ENCODE peak calls at places on chromosome 16, in four cellular contexts. H, K, F and B are unnamed samples.

GRCh38 chr16:11105038-11105903 is 150.7 kb downstream of the SOCS1 start:
- DNase-seq in H (no peak), K (peak; percentile 87), F (no peak), B (no peak)

GRCh38 chr16:11004351-11004750 is 60.0 kb downstream of the CLEC16A start:
- DNase-seq in F (no peak), K (no peak), H (no peak), B (no peak)

GRCh38 chr16:14409563-14409962 is 220.5 kb downstream of the PARN start:
- DNase-seq in K (peak; percentile 86), F (no peak), H (peak; percentile 22), B (no peak)

GRCh38 chr16:84055801-84056634 is 13.4 kb upstream of the SLC38A8 start:
- DNase-seq in K (no peak), H (no peak), F (no peak), B (no peak)

GRCh38 chr16:2085669-2086068 is 37.9 kb downstream of the TSC2 start:
- DNase-seq in K (no peak), F (no peak), H (no peak), B (no peak)

GRCh38 chr16:3578610-3579551 is 1.7 kb upstream of the NLRC3 start:
- DNase-seq in H (no peak), F (peak; percentile 40), K (no peak), B (no peak)

GRCh38 chr16:76676356-76676755 is 399.2 kb downstream of the CNTNAP4 start:
- DNase-seq in F (no peak), H (peak; percentile 84), K (no peak), B (no peak)

GRCh38 chr16:15434425-15435215 is at the start of gene BMERB1:
- DNase-seq in F (peak; percentile 20), K (no peak), H (peak; percentile 61), B (peak; percentile 71)

GRCh38 chr16:48576927-48577326 is 33.1 kb downstream of the N4BP1 start:
- DNase-seq in H (peak; percentile 21), K (no peak), F (no peak), B (no peak)

GRCh38 chr16:86240716-86241363 is 269.5 kb upstream of the FOXF1 start:
- DNase-seq in K (no peak), H (no peak), F (no peak), B (no peak)

GRCh38 chr16:1991135-1991551 is 1.4 kb downstream of the SYNGR3 start:
- DNase-seq in H (no peak), K (no peak), F (no peak), B (no peak)

GRCh38 chr16:14302399-14303181 is 231.5 kb downstream of the MRTFB start:
- DNase-seq in H (peak; percentile 42), K (no peak), F (no peak), B (peak; percentile 45)

GRCh38 chr16:87371261-87371866 is 12.2 kb downstream of the FBXO31 start:
- DNase-seq in F (no peak), K (no peak), H (no peak), B (no peak)

GRCh38 chr16:72856797-72857196 is 191.1 kb downstream of the ZFHX3 start:
- DNase-seq in H (peak; percentile 56), F (no peak), K (no peak), B (no peak)

GRCh38 chr16:14501331-14502255 is 128.5 kb downstream of the PARN start:
- DNase-seq in F (no peak), K (peak; percentile 87), H (peak; percentile 67), B (no peak)

GRCh38 chr16:47604306-47604705 is 143.2 kb downstream of the PHKB start:
- DNase-seq in K (no peak), H (no peak), F (no peak), B (no peak)

GRCh38 chr16:87698241-87698640 is 67.5 kb downstream of the KLHDC4 start:
- DNase-seq in K (no peak), F (no peak), H (no peak), B (no peak)

GRCh38 chr16:81293909-81294802 is 20.6 kb upstream of the GAN start:
- DNase-seq in F (no peak), H (no peak), K (no peak), B (no peak)

GRCh38 chr16:2529961-2530628 is 1.1 kb downstream of the CEMP1 start:
- DNase-seq in K (no peak), F (no peak), H (no peak), B (no peak)

GRCh38 chr16:49112754-49113153 is 168.9 kb downstream of the CBLN1 start:
- DNase-seq in F (no peak), H (no peak), K (no peak), B (no peak)

GRCh38 chr16:66984902-66985311 is 3.5 kb upstream of the CES4A start:
- DNase-seq in H (no peak), K (no peak), F (no peak), B (no peak)

GRCh38 chr16:86831366-86831765 is 253.0 kb downstream of the FOXL1 start:
- DNase-seq in H (no peak), F (no peak), K (no peak), B (no peak)

GRCh38 chr16:58518980-58519368 is 3.7 kb downstream of the SETD6 start:
- DNase-seq in F (no peak), H (no peak), K (no peak), B (no peak)

GRCh38 chr16:26598061-26598460 is 468.7 kb upstream of the C16orf82 start:
- DNase-seq in F (no peak), K (no peak), H (no peak), B (no peak)

GRCh38 chr16:81531415-81531814 is 86.8 kb downstream of the CMIP start:
- DNase-seq in K (no peak), H (no peak), F (no peak), B (no peak)

GRCh38 chr16:48635199-48635718 is 25.3 kb upstream of the N4BP1 start:
- DNase-seq in F (no peak), K (no peak), H (no peak), B (no peak)

GRCh38 chr16:14132696-14133048 is 61.6 kb downstream of the MRTFB start:
- DNase-seq in K (peak; percentile 4), F (no peak), H (no peak), B (no peak)

GRCh38 chr16:67268136-67268579 is 11.2 kb upstream of the PLEKHG4 start:
- DNase-seq in K (peak; percentile 42), H (peak; percentile 73), F (no peak), B (no peak)

GRCh38 chr16:14357328-14357727 is 272.7 kb downstream of the PARN start:
- DNase-seq in K (no peak), H (no peak), F (no peak), B (no peak)

GRCh38 chr16:12272264-12272663 is 295.7 kb downstream of the SNX29 start:
- DNase-seq in F (no peak), K (no peak), H (no peak), B (no peak)

GRCh38 chr16:12267491-12267890 is 291.0 kb downstream of the SNX29 start:
- DNase-seq in H (no peak), F (no peak), K (no peak), B (no peak)

GRCh38 chr16:12268602-12269001 is 292.1 kb downstream of the SNX29 start:
- DNase-seq in H (no peak), F (no peak), K (no peak), B (no peak)

GRCh38 chr16:12276631-12277030 is 300.1 kb downstream of the SNX29 start:
- DNase-seq in K (no peak), F (no peak), H (no peak), B (no peak)

GRCh38 chr16:12271006-12271405 is 294.5 kb downstream of the SNX29 start:
- DNase-seq in F (no peak), H (peak; percentile 53), K (no peak), B (peak; percentile 18)
- TF ChIP-seq CTCF in F (no peak), H (no peak), K (peak; percentile 50), B (peak; percentile 49)

GRCh38 chr16:20801278-20801677 is 5.0 kb downstream of the ERI2 start:
- DNase-seq in K (no peak), H (no peak), F (no peak), B (no peak)

GRCh38 chr16:20803561-20804214 is 2.6 kb downstream of the ERI2 start:
- DNase-seq in F (no peak), H (no peak), K (no peak), B (no peak)

GRCh38 chr16:20807822-20808207 is 1.5 kb downstream of the REXO5 start:
- DNase-seq in H (no peak), F (no peak), K (no peak), B (no peak)

GRCh38 chr16:20803192-20803560 is 3.1 kb downstream of the ERI2 start:
- DNase-seq in K (no peak), F (no peak), H (no peak), B (no peak)

DNA sequence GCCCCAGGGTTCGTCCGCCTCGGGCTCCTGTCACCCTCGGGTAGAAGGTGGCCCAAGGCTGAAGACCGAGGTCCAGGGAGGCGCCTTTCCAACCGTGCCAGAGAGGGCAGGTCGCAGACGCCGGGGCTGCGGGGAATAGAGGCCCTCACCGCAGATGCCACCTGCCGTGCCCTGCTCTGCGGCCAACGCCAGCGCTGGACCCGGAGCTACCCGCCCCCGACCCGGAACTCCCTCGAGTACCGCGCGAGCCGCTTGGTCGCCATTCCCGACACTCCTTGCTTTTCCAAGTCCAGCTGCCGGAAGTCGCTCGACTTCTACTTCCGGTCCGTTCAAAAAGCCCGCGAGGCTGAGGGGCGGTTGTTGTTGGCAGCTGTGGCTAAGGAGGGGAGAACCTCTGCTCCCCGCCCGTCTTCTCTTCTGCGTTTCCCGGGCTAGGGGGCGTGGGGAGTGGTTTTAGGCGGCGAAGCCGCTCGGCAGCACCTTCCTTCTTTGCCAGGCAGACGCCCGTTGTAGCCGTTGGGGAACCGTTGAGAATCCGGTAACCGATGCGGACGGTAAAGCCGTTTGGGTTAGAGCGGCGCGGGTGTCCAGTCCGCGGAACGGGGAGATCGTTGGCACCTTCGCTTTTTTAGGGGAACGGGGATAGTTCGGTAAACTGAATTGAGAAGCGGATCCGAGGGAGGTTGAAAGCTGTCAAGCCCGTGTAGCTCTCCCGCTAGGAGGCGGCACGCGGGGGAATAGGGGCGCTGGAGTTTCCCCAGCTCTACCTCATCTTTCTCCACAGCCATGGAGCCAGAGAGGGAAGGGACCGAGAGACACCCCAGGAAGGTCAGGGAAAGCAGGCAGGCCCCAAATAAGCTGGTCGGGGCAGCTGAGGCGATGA is at the start of the genes ERI2 and REXO5:
- DNase-seq in F (peak; percentile 55), H (peak; percentile 94), K (peak; percentile 84), B (peak; percentile 94)
- TF ChIP-seq CTCF in F (peak; percentile 33), H (peak; percentile 56), K (peak; percentile 65), B (peak; percentile 57)

GRCh38 chr16:50209548-50210265 is 56.6 kb downstream of the TENT4B start:
- DNase-seq in H (no peak), K (no peak), F (no peak), B (no peak)
- TF ChIP-seq CTCF in H (no peak), K (no peak), F (no peak), B (no peak)

DNA sequence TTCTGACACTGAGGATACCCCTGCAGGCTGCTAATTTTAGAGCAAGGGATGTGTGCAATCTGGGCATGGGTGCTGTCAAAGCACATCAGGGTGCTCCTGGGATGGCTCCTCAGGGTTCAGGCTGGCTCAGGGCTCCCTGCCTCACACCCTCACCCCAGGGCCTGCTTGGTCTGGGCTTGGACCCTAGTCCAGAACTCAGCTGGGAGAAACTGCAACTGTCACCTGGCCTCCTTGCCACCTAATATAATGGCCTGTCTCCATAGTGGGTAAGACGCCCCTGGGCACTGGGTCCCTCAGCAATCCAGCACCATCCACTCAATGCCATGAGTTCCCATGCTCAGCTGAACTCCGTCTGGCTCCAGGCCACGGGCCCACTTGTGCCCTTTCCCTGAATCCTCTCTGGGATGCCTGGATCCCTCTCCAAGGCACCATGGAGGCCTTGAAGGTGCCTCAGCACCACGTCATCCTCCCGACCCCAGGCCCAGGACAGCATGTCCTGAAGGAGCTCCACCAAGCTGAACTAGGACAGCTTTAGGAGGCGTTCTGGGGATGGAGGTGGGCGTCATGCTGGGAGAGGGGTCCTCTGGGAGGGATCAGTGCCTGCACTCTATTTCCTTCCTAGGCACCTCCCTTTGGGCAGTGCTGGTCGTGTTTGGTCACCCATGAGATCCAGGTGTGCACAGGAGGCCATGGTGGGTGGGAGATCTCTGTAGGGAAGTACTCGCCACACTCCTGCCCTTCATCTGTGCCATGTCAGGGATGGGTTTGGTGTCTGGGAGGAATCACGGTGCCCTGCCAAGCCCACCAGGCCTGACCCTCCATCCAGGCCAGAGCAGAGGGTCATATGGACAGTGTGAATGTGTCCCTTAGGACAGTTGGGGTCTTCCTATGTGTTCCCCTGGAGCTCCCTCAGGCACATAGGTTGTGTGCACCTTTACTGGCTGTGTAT is 1688.4 kb downstream of the TP53TG3F start:
- DNase-seq in H (no peak), F (no peak), K (no peak), B (no peak)
- TF ChIP-seq CTCF in H (no peak), F (no peak), K (no peak), B (no peak)